ENCODE peak calls at places on chromosomes 4 and X, in seven cellular contexts. O, F, U, M, E, S and D are unnamed samples.

GRCh38 chr4:117421706-117422105 is 336.3 kb upstream of the TRAM1L1 start:
- DNase-seq in O (no peak), F (no peak), U (no peak), M (no peak), E (no peak), S (no peak), D (no peak)

GRCh38 chr4:1356181-1356998 is 9.4 kb downstream of the UVSSA start:
- DNase-seq in O (peak), F (peak), U (no peak), M (peak), E (peak), S (peak), D (peak)

GRCh38 chr4:177237291-177237690 is 72.4 kb upstream of the NEIL3 start:
- DNase-seq in O (no peak), F (no peak), U (no peak), M (no peak), E (no peak), S (no peak), D (no peak)

GRCh38 chrX:69961365-69962072 is 88.2 kb downstream of the AWAT2 start:
- DNase-seq in O (no peak), F (no peak), U (no peak), M (no peak), E (no peak), S (peak), D (no peak)

GRCh38 chr4:113686950-113687718 is 74.4 kb downstream of the CAMK2D start:
- DNase-seq in O (no peak), F (no peak), U (no peak), M (no peak), E (no peak), S (peak), D (no peak)

GRCh38 chr4:10111067-10111801 is 5.4 kb downstream of the WDR1 start:
- DNase-seq in O (no peak), F (no peak), U (no peak), M (no peak), E (no peak), S (no peak), D (no peak)

GRCh38 chr4:145619639-145619996 is 433 bp downstream of the MMAA start:
- DNase-seq in O (no peak), F (no peak), U (peak), M (peak), E (peak), S (peak), D (no peak)

GRCh38 chrX:39975094-39975865 is 122.5 kb downstream of the BCOR start:
- DNase-seq in O (no peak), F (no peak), U (no peak), M (peak), E (no peak), S (no peak), D (no peak)